ENCODE peak calls at places on chromosomes 5 and 9, in four cellular contexts. Z is SK-N-SH, G is HepG2, W is K562. F is an unnamed sample.

GRCh38 chr9:101707708-101708107 is 30.7 kb downstream of the GRIN3A start:
- DNase-seq in Z (no peak), W (no peak), G (no peak), F (no peak)

GRCh38 chr5:81408496-81408895 is 14.6 kb upstream of the ACOT12 start:
- DNase-seq in Z (no peak), G (no peak), W (no peak), F (no peak)

GRCh38 chr5:135114759-135115158 is 80.7 kb upstream of the PITX1 start:
- DNase-seq in Z (no peak), G (no peak), W (no peak), F (no peak)

GRCh38 chr5:32138839-32139493 is 35.2 kb downstream of the GOLPH3 start:
- DNase-seq in Z (no peak), G (no peak), W (no peak), F (no peak)

GRCh38 chr5:176596689-176597416 is 13.1 kb downstream of the GPRIN1 start:
- DNase-seq in W (no peak), Z (no peak), G (no peak), F (peak; percentile 37)

GRCh38 chr5:79526493-79526892 is 12.6 kb upstream of the HOMER1 start:
- DNase-seq in W (no peak), G (no peak), Z (no peak), F (no peak)

GRCh38 chr9:129223551-129224208 is 45.6 kb upstream of the IER5L start:
- DNase-seq in W (no peak), Z (no peak), G (peak; percentile 14), F (no peak)

GRCh38 chr5:137486707-137487106 is 12.4 kb downstream of the SPOCK1 start:
- DNase-seq in G (no peak), W (no peak), Z (no peak), F (no peak)

GRCh38 chr9:14277202-14277601 is 36.7 kb downstream of the NFIB start:
- DNase-seq in G (no peak), W (no peak), Z (no peak), F (no peak)

GRCh38 chr9:135565141-135565628 is 3.6 kb downstream of the PAEP start:
- DNase-seq in W (peak; percentile 43), G (no peak), Z (no peak), F (no peak)

GRCh38 chr5:11801061-11801460 is 103.2 kb downstream of the CTNND2 start:
- DNase-seq in W (no peak), G (no peak), Z (no peak), F (no peak)

GRCh38 chr5:76986828-76987526 is 34.1 kb downstream of the CRHBP start:
- DNase-seq in W (peak; percentile 17), Z (no peak), G (no peak), F (no peak)

GRCh38 chr5:83354958-83355357 is 116.6 kb upstream of the VCAN start:
- DNase-seq in Z (no peak), G (no peak), W (no peak), F (no peak)

GRCh38 chr9:127650511-127650910 is 38.4 kb downstream of the STXBP1 start:
- DNase-seq in W (no peak), G (no peak), Z (no peak), F (no peak)

GRCh38 chr9:92720807-92721535 is 43.7 kb downstream of the BICD2 start:
- DNase-seq in G (no peak), W (no peak), Z (no peak), F (no peak)

GRCh38 chr5:132334812-132335211 is 34.7 kb upstream of the SLC22A5 start:
- DNase-seq in W (no peak), G (peak; percentile 14), Z (no peak), F (no peak)

GRCh38 chr5:64384761-64385160 is 121.1 kb upstream of the RGS7BP start:
- DNase-seq in Z (peak; percentile 1), G (peak; percentile 12), W (peak; percentile 1), F (no peak)
- TF ChIP-seq GABPA in Z (no peak), G (no peak), W (no peak), F (no peak)

DNA sequence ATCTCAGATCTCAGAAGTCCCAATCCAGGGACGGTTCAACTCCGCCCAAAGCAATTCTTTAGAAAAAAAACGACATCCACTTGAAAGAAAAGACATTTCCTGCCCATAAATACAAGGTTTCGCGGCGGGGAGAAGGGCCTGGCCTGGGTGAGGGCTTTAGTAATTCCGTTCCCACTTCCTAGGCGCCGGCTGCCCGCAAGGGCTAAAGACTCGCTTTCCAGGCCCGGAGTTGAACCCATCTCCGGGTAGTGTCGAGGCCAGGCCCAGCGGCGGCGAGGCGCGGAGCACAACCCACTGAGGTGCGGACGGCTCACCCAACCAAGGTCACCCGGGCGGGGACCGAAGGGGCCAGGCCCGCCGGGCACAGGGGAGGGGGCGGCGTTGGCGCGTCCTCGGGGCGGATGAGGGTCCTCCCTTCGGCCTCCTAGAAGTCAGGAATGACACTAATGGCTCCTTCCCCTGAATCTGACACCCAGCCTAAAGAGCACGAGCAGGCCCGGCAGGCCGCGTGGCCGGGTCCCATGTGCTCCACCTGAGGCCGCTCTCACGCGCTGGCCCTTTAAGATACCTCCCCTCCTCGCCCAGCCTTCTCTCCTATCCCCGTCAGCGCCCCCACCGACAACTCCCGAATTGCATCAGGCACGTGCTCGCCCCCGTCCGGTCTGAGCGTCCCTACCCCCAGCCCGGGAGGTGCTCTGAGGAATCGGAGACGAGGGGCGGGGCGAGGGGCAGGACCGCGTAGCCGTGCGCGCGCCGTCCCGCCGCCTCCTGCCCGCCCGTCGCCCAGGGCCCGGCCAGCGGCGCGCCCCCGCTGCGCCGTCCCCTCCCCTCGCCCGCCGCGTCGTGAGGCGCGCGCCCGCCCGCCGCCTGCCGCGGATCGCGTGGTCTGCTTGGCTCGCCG is 467 bp upstream of the LARP1 start:
- DNase-seq in W (peak; percentile 99), Z (peak; percentile 99), G (peak; percentile 96), F (peak; percentile 98)
- TF ChIP-seq CTCF in W (peak; percentile 90), Z (peak; percentile 48), G (peak; percentile 87), F (no peak)

DNA sequence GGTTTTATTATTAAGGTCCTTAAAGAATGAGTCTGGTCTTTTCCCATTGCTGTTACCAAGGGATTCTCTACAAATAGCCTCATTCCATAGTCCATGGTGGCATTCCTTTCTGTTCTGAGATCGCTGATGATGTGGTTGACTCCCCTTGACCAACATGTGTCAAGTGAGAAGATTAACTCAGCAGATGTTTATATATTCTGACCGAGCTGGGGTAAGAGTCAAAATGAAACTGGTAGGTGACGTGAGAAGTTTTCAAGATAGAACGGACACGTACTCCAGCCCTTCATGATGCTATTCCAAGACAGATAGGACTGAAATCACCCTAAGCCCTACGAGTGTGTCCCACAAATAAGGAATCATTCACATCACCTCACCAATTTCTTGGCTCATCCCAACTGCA is 155.5 kb upstream of the WWC1 start:
- DNase-seq in W (no peak), Z (no peak), G (no peak), F (no peak)
- TF ChIP-seq REST in W (no peak), Z (no peak), G (no peak), F (no peak)

DNA sequence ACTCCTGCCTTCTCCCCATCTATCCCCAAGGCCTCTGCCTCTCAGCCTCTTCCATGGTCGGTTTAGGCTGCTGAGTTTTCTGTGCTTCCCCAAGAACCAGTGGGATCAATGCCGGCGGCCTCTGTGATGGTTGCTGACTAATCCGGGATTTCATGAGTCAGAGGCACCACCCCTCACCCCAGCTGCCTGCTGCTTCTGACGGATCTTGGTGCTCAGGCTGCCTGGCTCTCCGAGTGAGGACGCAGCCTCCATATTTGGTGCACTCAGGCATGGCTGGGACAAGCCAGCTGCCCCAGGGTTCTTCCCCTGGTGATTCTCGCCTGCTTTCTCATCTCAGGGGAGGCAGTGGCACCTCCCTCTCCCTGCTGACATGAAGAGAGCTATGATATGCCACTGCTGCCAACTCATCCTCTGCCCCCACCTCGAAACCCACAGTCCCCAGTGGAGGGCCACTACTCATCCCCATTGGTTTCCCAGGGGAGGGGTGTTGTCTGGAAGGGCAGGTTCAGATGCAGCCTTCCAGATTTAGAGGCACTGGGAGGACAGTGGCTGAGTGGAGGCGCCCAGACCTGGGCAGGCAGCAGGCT is 3.3 kb upstream of the MAN1B1 start:
- DNase-seq in G (peak; percentile 70), W (peak; percentile 80), Z (no peak), F (no peak)
- TF ChIP-seq GABPA in G (no peak), W (no peak), Z (no peak), F (no peak)

GRCh38 chr5:173328896-173329369 is 719 bp upstream of the STC2 start:
- DNase-seq in G (peak; percentile 64), Z (no peak), W (no peak), F (no peak)

GRCh38 chr5:173326501-173326960 is 1.7 kb downstream of the STC2 start:
- DNase-seq in W (peak; percentile 40), Z (no peak), G (no peak), F (no peak)

GRCh38 chr5:173329370-173330150 is 1.3 kb upstream of the STC2 start:
- DNase-seq in W (no peak), G (peak; percentile 72), Z (peak; percentile 81), F (no peak)

GRCh38 chr5:173327084-173327947 is 898 bp downstream of the STC2 start:
- DNase-seq in G (no peak), Z (peak; percentile 63), W (peak; percentile 53), F (no peak)

GRCh38 chr5:173327948-173328895 is at the start of gene STC2:
- DNase-seq in Z (peak; percentile 88), G (peak; percentile 96), W (peak; percentile 92), F (no peak)
- TF ChIP-seq CTCF in Z (no peak), G (peak; percentile 26), W (peak; percentile 3), F (no peak)

GRCh38 chr5:158880514-158881001 is 219.2 kb downstream of the EBF1 start:
- DNase-seq in Z (no peak), G (no peak), W (no peak), F (no peak)

GRCh38 chr5:158881076-158881880 is 218.4 kb downstream of the EBF1 start:
- DNase-seq in W (no peak), Z (no peak), G (no peak), F (no peak)

GRCh38 chr5:158882660-158883059 is 217.1 kb downstream of the EBF1 start:
- DNase-seq in G (no peak), Z (no peak), W (no peak), F (no peak)

GRCh38 chr5:158883502-158883901 is 216.2 kb downstream of the EBF1 start:
- DNase-seq in Z (no peak), G (no peak), W (no peak), F (no peak)

GRCh38 chr5:158882236-158882635 is 217.5 kb downstream of the EBF1 start:
- DNase-seq in Z (no peak), G (no peak), W (no peak), F (no peak)
- TF ChIP-seq REST in Z (no peak), G (no peak), W (no peak), F (no peak)

DNA sequence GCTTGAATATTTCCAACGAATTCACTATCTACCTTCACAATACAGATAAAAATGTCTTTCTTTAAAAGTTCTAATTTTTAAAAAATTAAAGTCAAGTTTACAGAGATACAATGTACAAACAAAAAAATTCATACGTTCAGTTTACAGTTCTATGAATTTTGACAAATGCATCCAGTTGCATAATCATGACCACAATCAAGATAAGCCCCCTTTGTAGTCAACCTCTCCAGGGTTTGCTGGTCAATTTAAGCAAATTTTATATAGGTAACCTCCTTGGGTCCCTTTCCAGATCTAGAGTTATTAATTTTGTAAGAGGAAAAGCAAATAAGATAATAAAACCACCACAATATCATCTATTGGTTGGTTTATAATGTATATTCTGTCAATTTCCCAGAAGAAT is 76.3 kb downstream of the MRPS27 start:
- DNase-seq in Z (no peak), G (no peak), W (no peak), F (no peak)
- TF ChIP-seq GABPA in Z (no peak), G (no peak), W (no peak), F (no peak)

F was measured in HL-60.